ENCODE peak calls at places on chromosomes 16 and 17, in four cellular contexts. F, L, Q and M are unnamed samples.

GRCh38 chr17:45144199-45145034 is 3.9 kb upstream of the HEXIM1 start:
- DNase-seq in Q (no peak), L (no peak), F (peak; percentile 69), M (no peak)

GRCh38 chr16:81625544-81626152 is 153.4 kb upstream of the PLCG2 start:
- DNase-seq in F (no peak), L (no peak), Q (no peak), M (no peak)

GRCh38 chr16:81493755-81494433 is 49.3 kb downstream of the CMIP start:
- DNase-seq in Q (peak; percentile 83), L (peak; percentile 52), F (no peak), M (no peak)

GRCh38 chr16:1069154-1069553 is 3.4 kb upstream of the SSTR5 start:
- DNase-seq in Q (no peak), L (no peak), F (no peak), M (peak; percentile 73)

GRCh38 chr16:58814348-58814801 is 80.3 kb upstream of the GOT2 start:
- DNase-seq in Q (peak; percentile 47), L (peak; percentile 29), F (peak; percentile 52), M (peak; percentile 34)

GRCh38 chr16:15535772-15536171 is 101.4 kb downstream of the BMERB1 start:
- DNase-seq in F (no peak), L (no peak), Q (no peak), M (no peak)

GRCh38 chr16:87463722-87464690 is 28.8 kb downstream of the ZCCHC14 start:
- DNase-seq in L (peak; percentile 26), F (no peak), Q (no peak), M (no peak)

GRCh38 chr17:48589831-48590602 is at the start of gene HOXB3:
- DNase-seq in Q (no peak), F (no peak), L (no peak), M (no peak)

GRCh38 chr16:29900102-29900887 is at the start of gene ASPHD1:
- DNase-seq in L (no peak), Q (peak; percentile 87), F (peak; percentile 82), M (peak; percentile 85)

GRCh38 chr16:78673157-78673556 is 573.7 kb downstream of the WWOX start:
- DNase-seq in F (no peak), L (no peak), Q (no peak), M (no peak)

GRCh38 chr16:84566580-84567244 is 51.2 kb downstream of the COTL1 start:
- DNase-seq in F (no peak), L (no peak), Q (no peak), M (no peak)

GRCh38 chr17:40862985-40863733 is 3.9 kb downstream of the KRT12 start:
- DNase-seq in L (no peak), F (peak; percentile 97), Q (no peak), M (peak; percentile 33)

GRCh38 chr16:25256821-25257503 is 683 bp downstream of the ZKSCAN2 start:
- DNase-seq in Q (peak; percentile 31), L (no peak), F (peak; percentile 43), M (peak; percentile 26)

GRCh38 chr17:19304209-19304608 is 58.3 kb downstream of the B9D1 start:
- DNase-seq in Q (no peak), L (no peak), F (no peak), M (no peak)

GRCh38 chr16:83965444-83966152 is 2.4 kb upstream of the NECAB2 start:
- DNase-seq in F (no peak), L (no peak), Q (no peak), M (no peak)

GRCh38 chr17:28371245-28372202 is at the start of gene SARM1:
- DNase-seq in F (peak; percentile 99), L (peak; percentile 78), Q (peak; percentile 95), M (peak; percentile 98)

GRCh38 chr16:12095275-12096161 is 119.0 kb downstream of the SNX29 start:
- DNase-seq in Q (peak; percentile 50), L (peak; percentile 78), F (peak; percentile 56), M (peak; percentile 67)

GRCh38 chr16:72995151-72995881 is 52.6 kb downstream of the ZFHX3 start:
- DNase-seq in F (peak; percentile 68), L (no peak), Q (peak; percentile 56), M (peak; percentile 55)

GRCh38 chr17:58568050-58568830 is 53.8 kb upstream of the MTMR4 start:
- DNase-seq in L (no peak), F (no peak), Q (no peak), M (no peak)

GRCh38 chr17:8896087-8896486 is 28.6 kb upstream of the PIK3R6 start:
- DNase-seq in Q (no peak), F (no peak), L (no peak), M (no peak)

GRCh38 chr17:73782641-73783381 is 138.6 kb upstream of the SDK2 start:
- DNase-seq in F (peak; percentile 80), L (no peak), Q (no peak), M (peak; percentile 82)

GRCh38 chr17:77847211-77848085 is 111.1 kb upstream of the TNRC6C start:
- DNase-seq in L (no peak), Q (no peak), F (no peak), M (no peak)

GRCh38 chr17:77848257-77848656 is 110.2 kb upstream of the TNRC6C start:
- DNase-seq in L (no peak), F (no peak), Q (no peak), M (no peak)

GRCh38 chr17:77844681-77845080 is 113.8 kb upstream of the TNRC6C start:
- DNase-seq in Q (no peak), L (no peak), F (no peak), M (no peak)

GRCh38 chr17:77845541-77846225 is 112.8 kb upstream of the TNRC6C start:
- DNase-seq in L (no peak), Q (no peak), F (no peak), M (no peak)

GRCh38 chr17:77846531-77847085 is 111.9 kb upstream of the TNRC6C start:
- DNase-seq in L (peak; percentile 30), Q (no peak), F (no peak), M (no peak)
- H3K27ac ChIP-seq in L (no peak overlapping the region), Q (no peak overlapping the region), F (no peak overlapping the region), M (no peak overlapping the region)

GRCh38 chr16:23216658-23217246 is 34.2 kb downstream of the SCNN1G start:
- DNase-seq in Q (no peak), F (no peak), L (no peak), M (no peak)

GRCh38 chr16:23215435-23215834 is 32.9 kb downstream of the SCNN1G start:
- DNase-seq in L (no peak), F (no peak), Q (no peak), M (no peak)

GRCh38 chr16:23214796-23215195 is 32.3 kb downstream of the SCNN1G start:
- DNase-seq in F (no peak), Q (no peak), L (no peak), M (no peak)

GRCh38 chr16:23209606-23210005 is 27.1 kb downstream of the SCNN1G start:
- DNase-seq in F (no peak), Q (no peak), L (no peak), M (no peak)

DNA sequence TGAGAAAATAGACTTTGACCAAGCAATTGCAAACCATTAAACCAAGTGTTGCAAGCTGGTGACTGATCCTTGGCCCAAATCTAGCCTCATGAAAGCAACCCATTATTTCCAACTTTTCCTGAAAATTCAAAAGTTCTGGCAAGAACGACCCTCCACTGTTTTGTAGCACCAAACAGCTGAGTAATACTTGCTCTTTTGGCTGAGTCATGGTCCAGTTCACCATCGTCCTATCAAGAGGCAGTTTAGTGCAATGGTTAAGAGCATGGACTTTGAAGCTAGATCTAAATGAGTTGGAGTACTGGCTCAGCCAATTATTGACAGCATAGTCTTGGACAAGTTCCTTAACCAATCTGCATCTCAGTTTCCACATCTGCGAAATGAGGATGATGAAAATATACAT is 31.3 kb downstream of the SCNN1G start:
- DNase-seq in Q (no peak), F (no peak), L (no peak), M (no peak)
- H3K27ac ChIP-seq in Q (no peak overlapping the region), F (no peak overlapping the region), L (no peak overlapping the region), M (no peak overlapping the region)

DNA sequence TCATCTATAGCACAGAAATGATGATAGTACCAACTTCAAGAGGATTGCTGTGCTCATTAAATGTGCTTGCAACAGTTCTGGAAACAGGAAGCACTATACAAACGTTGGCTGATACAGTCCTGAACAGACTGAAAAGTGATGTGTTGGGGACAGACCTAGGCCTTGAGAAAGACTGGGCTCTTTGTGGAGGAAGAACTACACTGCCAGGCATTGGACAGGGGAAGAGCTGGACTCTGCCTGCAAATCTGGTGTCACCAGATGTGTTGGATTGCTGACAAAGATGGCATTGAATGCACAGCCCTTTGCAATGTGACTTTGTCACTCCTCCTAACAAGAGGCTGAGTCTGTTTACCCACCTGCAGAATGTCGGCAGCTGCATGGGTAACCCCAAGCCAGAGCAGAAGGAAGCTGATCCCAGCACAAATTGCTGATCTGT is 12.4 kb upstream of the ST6GALNAC2 start:
- DNase-seq in L (no peak), F (no peak), Q (no peak), M (no peak)
- H3K27ac ChIP-seq in L (no peak overlapping the region), F (no peak overlapping the region), Q (no peak overlapping the region), M (no peak overlapping the region)

GRCh38 chr17:76410328-76410965 is 26.0 kb downstream of the SPHK1 start:
- DNase-seq in L (no peak), F (no peak), Q (no peak), M (no peak)

GRCh38 chr17:76407509-76407908 is 23.1 kb downstream of the SPHK1 start:
- DNase-seq in Q (no peak), L (no peak), F (no peak), M (no peak)

GRCh38 chr17:76405607-76405966 is 21.2 kb downstream of the SPHK1 start:
- DNase-seq in L (no peak), Q (no peak), F (no peak), M (no peak)

GRCh38 chr17:76405967-76406647 is 21.7 kb downstream of the SPHK1 start:
- DNase-seq in F (no peak), Q (no peak), L (no peak), M (no peak)

GRCh38 chr17:76408037-76408849 is 23.8 kb downstream of the SPHK1 start:
- DNase-seq in F (peak; percentile 78), L (peak; percentile 75), Q (peak; percentile 83), M (peak; percentile 74)
- H3K27ac ChIP-seq in F (no peak overlapping the region), L (no peak overlapping the region), Q (no peak overlapping the region), M (no peak overlapping the region)

DNA sequence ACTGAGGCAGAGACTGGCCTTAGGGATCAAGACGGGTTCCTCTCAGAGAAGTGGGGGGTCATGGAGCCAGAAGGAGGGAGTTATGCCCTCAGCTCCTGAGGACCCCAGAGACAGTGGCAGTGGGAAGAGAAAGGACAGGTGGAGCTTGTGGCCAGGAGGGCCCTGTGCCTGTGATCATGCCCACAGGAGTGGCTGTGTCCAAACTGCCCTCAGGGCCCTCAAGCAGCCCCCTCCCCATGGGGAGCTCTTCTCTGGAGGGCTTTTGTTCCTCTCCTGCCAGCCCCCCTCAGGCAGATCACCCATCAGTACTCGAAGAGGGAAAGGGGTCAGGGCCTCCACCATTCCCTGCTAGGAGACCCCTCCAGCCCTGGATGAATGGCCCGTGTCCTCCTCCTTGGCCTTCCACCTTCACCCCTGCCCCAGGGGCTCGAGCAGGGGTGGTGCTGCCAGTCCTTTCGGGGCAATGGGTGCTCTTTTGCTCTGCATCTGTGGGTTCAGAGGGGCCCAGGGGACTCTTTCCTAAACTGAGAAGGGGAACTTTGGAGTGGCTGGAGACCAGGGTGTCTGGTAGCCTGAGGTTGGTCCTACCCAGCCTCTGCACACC is 52.7 kb downstream of the BEAN1 start:
- DNase-seq in Q (no peak), L (no peak), F (peak; percentile 22), M (no peak)
- H3K27ac ChIP-seq in Q (peak overlapping the region; percentile 82), L (no peak overlapping the region), F (no peak overlapping the region), M (no peak overlapping the region)

GRCh38 chr17:13597723-13598347 is 3.9 kb downstream of the HS3ST3A1 start:
- DNase-seq in Q (peak; percentile 41), L (no peak), F (no peak), M (peak; percentile 46)
- H3K27ac ChIP-seq in Q (no peak overlapping the region), L (no peak overlapping the region), F (no peak overlapping the region), M (no peak overlapping the region)